ENCODE peak calls at places on chromosomes 13 and 19, in four cellular contexts. M is IMR-90, R is cardiac muscle cell, U is OCI-LY7. Y is an unnamed sample.

GRCh38 chr13:44413095-44413494 is 39.5 kb downstream of the SERP2 start:
- DNase-seq in M (peak), R (no peak), U (no peak), Y (no peak)

GRCh38 chr19:42360787-42361544 is 29.1 kb downstream of the CNFN start:
- DNase-seq in U (peak), M (no peak), R (no peak), Y (no peak)

GRCh38 chr19:8251025-8251472 is 41.9 kb downstream of the CERS4 start:
- DNase-seq in R (no peak), M (peak), U (no peak), Y (no peak)

GRCh38 chr13:40074338-40074737 is 418.9 kb downstream of the COG6 start:
- DNase-seq in M (no peak), R (no peak), U (no peak), Y (no peak)

GRCh38 chr13:85529216-85529590 is 270.0 kb downstream of the SLITRK6 start:
- DNase-seq in M (peak), R (no peak), U (no peak), Y (no peak)

GRCh38 chr13:74930402-74931165 is 551.4 kb downstream of the TBC1D4 start:
- DNase-seq in M (peak), U (no peak), R (no peak), Y (no peak)

GRCh38 chr19:17121736-17122293 is 46.2 kb downstream of the MYO9B start:
- DNase-seq in U (no peak), M (peak), R (no peak), Y (no peak)

GRCh38 chr13:114200673-114201005 is 21.6 kb downstream of the CFAP97D2 start:
- DNase-seq in U (no peak), M (peak), R (peak), Y (no peak)

GRCh38 chr19:33797821-33798633 is 1.4 kb downstream of the KCTD15 start:
- DNase-seq in R (peak), U (peak), M (peak), Y (peak)

GRCh38 chr13:32889986-32890565 is 126.1 kb upstream of the KL start:
- DNase-seq in M (no peak), R (no peak), U (no peak), Y (no peak)

GRCh38 chr19:48933382-48933932 is at the start of gene DHDH:
- DNase-seq in U (peak), M (peak), R (peak), Y (peak)

GRCh38 chr13:33244210-33244906 is 41.2 kb downstream of the STARD13 start:
- DNase-seq in M (no peak), R (peak), U (no peak), Y (no peak)

GRCh38 chr19:21314676-21315075 is 14.5 kb downstream of the ZNF708 start:
- DNase-seq in M (peak), U (no peak), R (peak), Y (no peak)

GRCh38 chr19:4504297-4504701 is 14.0 kb downstream of the PLIN4 start:
- DNase-seq in M (no peak), R (no peak), U (no peak), Y (no peak)

GRCh38 chr13:107250626-107251025 is 682.7 kb upstream of the ARGLU1 start:
- DNase-seq in U (no peak), M (peak), R (no peak), Y (no peak)

GRCh38 chr13:59144700-59145099 is 1019.0 kb downstream of the DIAPH3 start:
- DNase-seq in U (no peak), R (peak), M (no peak), Y (no peak)

GRCh38 chr19:11507370-11508078 is 1.9 kb upstream of the ZNF653 start:
- DNase-seq in R (no peak), M (no peak), U (no peak), Y (no peak)

GRCh38 chr19:58560007-58560887 is 1.8 kb upstream of the UBE2M start:
- DNase-seq in M (no peak), R (no peak), U (no peak), Y (no peak)

GRCh38 chr19:45716314-45717130 is 14.2 kb downstream of the FBXO46 start:
- DNase-seq in U (peak), M (no peak), R (peak), Y (no peak)

GRCh38 chr13:57634829-57635165 is 3.3 kb downstream of the PCDH17 start:
- DNase-seq in R (no peak), M (no peak), U (no peak), Y (no peak)

GRCh38 chr13:32811297-32811800 is 204.9 kb upstream of the KL start:
- DNase-seq in M (no peak), U (no peak), R (no peak), Y (no peak)

GRCh38 chr19:46372901-46373572 is 26.1 kb downstream of the PPP5C start:
- DNase-seq in R (no peak), U (no peak), M (no peak), Y (no peak)

GRCh38 chr13:106493569-106493968 is 41.9 kb downstream of the EFNB2 start:
- DNase-seq in R (no peak), U (no peak), M (no peak), Y (no peak)

GRCh38 chr13:28837111-28837510 is 17.0 kb downstream of the MTUS2 start:
- DNase-seq in U (no peak), R (no peak), M (no peak), Y (no peak)

GRCh38 chr19:7415163-7415856 is 66.6 kb downstream of the ARHGEF18 start:
- DNase-seq in M (peak), U (no peak), R (no peak), Y (no peak)

GRCh38 chr19:55454787-55455243 is 6.6 kb downstream of the ISOC2 start:
- DNase-seq in M (peak), U (peak), R (peak), Y (peak)

GRCh38 chr13:73190477-73190876 is 131.7 kb downstream of the KLF5 start:
- DNase-seq in U (no peak), M (no peak), R (no peak), Y (no peak)

GRCh38 chr13:40445557-40445990 is 220.9 kb downstream of the FOXO1 start:
- DNase-seq in U (peak), R (no peak), M (no peak), Y (no peak)

GRCh38 chr13:32737111-32737571 is 150.9 kb downstream of the PDS5B start:
- DNase-seq in R (no peak), M (no peak), U (peak), Y (no peak)

GRCh38 chr19:17220207-17220758 is 5.1 kb downstream of the USE1 start:
- DNase-seq in U (no peak), M (peak), R (no peak), Y (no peak)

GRCh38 chr13:99044764-99045163 is 66.9 kb upstream of the DOCK9 start:
- DNase-seq in R (no peak), U (no peak), M (no peak), Y (no peak)

GRCh38 chr13:101085551-101085950 is 330.8 kb downstream of the NALCN start:
- DNase-seq in M (no peak), R (no peak), U (no peak), Y (no peak)

GRCh38 chr19:7348587-7349230 is at the start of gene ARHGEF18:
- DNase-seq in U (peak), M (no peak), R (no peak), Y (no peak)

GRCh38 chr19:43572172-43572588 is 3.1 kb downstream of the XRCC1 start:
- DNase-seq in R (no peak), M (no peak), U (no peak), Y (no peak)

GRCh38 chr13:99310382-99311031 is 3.3 kb upstream of the GPR183 start:
- DNase-seq in U (no peak), R (no peak), M (peak), Y (no peak)

GRCh38 chr13:53198017-53198416 is 169.4 kb downstream of the OLFM4 start:
- DNase-seq in M (no peak), R (peak), U (no peak), Y (no peak)
- TF ChIP-seq CTCF in M (no peak), R (no peak), U (no peak), Y (peak)

GRCh38 chr19:51639916-51640315 is 6.7 kb downstream of the SIGLEC14 start:
- DNase-seq in U (no peak), R (no peak), M (no peak), Y (no peak)

GRCh38 chr19:51640371-51640770 is 6.3 kb downstream of the SIGLEC14 start:
- DNase-seq in M (no peak), U (no peak), R (no peak), Y (no peak)

GRCh38 chr19:51632126-51632525 is 1.9 kb upstream of the SIGLEC5 start:
- DNase-seq in U (no peak), R (no peak), M (no peak), Y (no peak)

GRCh38 chr19:51641648-51642047 is 5.0 kb downstream of the SIGLEC14 start:
- DNase-seq in U (no peak), M (no peak), R (no peak), Y (no peak)

GRCh38 chr19:51637362-51637978 is 7.3 kb upstream of the SIGLEC5 start:
- DNase-seq in U (peak), M (no peak), R (no peak), Y (no peak)
- TF ChIP-seq CTCF in U (peak), M (peak), R (peak), Y (peak)

GRCh38 chr19:39405261-39405912 is 1.3 kb upstream of the ZFP36 start:
- DNase-seq in M (no peak), R (no peak), U (peak), Y (no peak)

GRCh38 chr19:39402417-39403297 is 4.0 kb upstream of the ZFP36 start:
- DNase-seq in M (peak), R (peak), U (peak), Y (peak)

GRCh38 chr19:39405930-39406655 is 554 bp upstream of the ZFP36 start:
- DNase-seq in R (no peak), U (peak), M (no peak), Y (no peak)

GRCh38 chr19:39401549-39402416 is 4.9 kb upstream of the ZFP36 start:
- DNase-seq in R (no peak), U (peak), M (peak), Y (no peak)

DNA sequence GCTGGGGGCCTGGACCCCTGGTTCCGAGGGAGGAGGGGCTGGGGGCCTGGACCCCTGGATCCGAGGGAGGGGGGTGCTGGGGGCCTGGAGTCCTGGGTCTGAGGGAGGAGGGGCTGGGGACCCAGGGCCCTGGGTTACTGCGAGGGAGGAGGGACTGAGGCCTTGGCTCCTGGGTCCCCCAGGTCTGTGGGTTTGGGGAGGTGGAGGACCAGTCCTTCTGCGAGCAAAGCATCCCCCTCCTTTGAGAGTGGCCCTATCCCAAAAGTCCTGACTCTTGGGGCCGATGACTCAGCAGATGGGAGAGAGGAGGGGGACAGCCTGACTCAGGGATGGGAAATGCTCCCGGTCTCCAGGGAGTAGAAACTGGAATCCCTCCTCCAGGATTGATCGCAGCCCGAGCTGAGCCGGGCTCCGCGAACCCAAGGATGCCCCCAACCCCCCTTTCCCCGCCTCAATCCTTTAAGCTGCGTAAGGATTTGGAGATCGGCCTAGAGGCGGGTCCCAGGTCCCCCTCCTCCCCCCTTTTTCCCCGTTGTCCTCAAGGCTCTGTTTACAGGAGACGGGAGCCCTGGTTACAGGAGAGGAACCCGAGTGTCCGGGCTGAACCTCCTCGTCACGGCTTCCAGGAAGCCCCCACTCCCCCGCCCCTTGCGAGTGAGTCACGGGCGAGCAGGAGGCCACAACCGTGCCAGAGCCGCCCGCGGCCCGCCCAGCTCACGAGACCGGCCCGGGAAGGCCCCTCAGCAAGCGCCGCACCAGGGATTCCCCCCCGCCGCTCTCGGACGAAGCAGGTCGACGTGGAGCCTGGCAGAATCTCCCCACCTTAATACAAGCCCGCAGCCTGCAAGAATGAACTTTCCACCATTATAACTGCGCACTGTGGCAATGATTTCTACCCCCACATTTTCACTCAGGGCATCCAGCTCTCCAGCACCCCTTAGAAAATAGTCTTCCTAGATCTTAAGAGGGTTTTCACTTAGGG is 3.0 kb upstream of the ZFP36 start:
- DNase-seq in R (peak), U (peak), M (peak), Y (peak)
- TF ChIP-seq CTCF in R (no peak), U (no peak), M (no peak), Y (no peak)

DNA sequence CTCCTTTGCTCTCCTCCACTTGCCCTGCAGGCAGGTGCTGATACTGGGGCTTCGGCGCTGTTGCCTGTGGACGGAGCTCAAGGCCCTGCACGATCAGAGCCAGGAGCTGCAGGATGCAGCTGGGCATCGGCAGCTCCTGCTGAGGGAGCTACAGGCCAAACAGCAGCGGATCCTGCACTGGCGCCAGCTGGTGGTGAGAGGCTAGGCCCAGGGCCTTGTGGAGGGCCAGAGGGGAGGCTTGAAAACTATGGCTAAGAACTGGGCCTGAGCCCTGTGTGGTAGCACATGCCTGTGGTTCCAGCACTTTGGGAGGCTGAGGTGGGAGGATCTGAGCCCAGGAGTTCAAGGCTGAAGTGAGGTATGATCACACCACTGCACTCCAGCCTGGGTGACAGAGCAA is 6.3 kb downstream of the HAUS5 start:
- DNase-seq in M (no peak), U (no peak), R (no peak), Y (no peak)
- TF ChIP-seq CTCF in M (no peak), U (peak), R (no peak), Y (no peak)